ENCODE peak calls at places on chromosomes 5 and 9, in seven cellular contexts. One of them, this sample, is unnamed. For H3K27me3, the result is how much of the 10 kb centered on the place peaks cover.

GRCh38 chr9:128558431-128559310 is 6.3 kb downstream of the SPTAN1 start:
- DNase-seq in left lung: peak
- DNase-seq in small intestine: peak
- DNase-seq in IMR-90: peak
- DNase-seq in neuronal stem cell: no peak
- DNase-seq in GM23338: peak
- DNase-seq in bronchial epithelial cell: peak
- DNase-seq in this sample: peak

GRCh38 chr9:6106576-6107339 is 91.3 kb upstream of the RANBP6 start:
- DNase-seq in IMR-90: peak
- DNase-seq in bronchial epithelial cell: peak
- DNase-seq in left lung: no peak
- DNase-seq in GM23338: peak
- DNase-seq in neuronal stem cell: peak
- DNase-seq in small intestine: peak
- DNase-seq in this sample: peak

GRCh38 chr9:93089024-93089423 is 7.0 kb upstream of the CARD19 start:
- DNase-seq in small intestine: no peak
- DNase-seq in IMR-90: no peak
- DNase-seq in left lung: no peak
- DNase-seq in neuronal stem cell: no peak
- DNase-seq in GM23338: no peak
- DNase-seq in bronchial epithelial cell: no peak
- DNase-seq in this sample: no peak

GRCh38 chr9:105405514-105406131 is 42.2 kb upstream of the FSD1L start:
- DNase-seq in left lung: no peak
- DNase-seq in bronchial epithelial cell: no peak
- DNase-seq in IMR-90: peak
- DNase-seq in small intestine: peak
- DNase-seq in GM23338: no peak
- DNase-seq in neuronal stem cell: no peak
- DNase-seq in this sample: peak

GRCh38 chr9:74570879-74571512 is 73.9 kb downstream of the RORB start:
- DNase-seq in bronchial epithelial cell: peak
- DNase-seq in IMR-90: peak
- DNase-seq in neuronal stem cell: peak
- DNase-seq in small intestine: peak
- DNase-seq in left lung: no peak
- DNase-seq in GM23338: peak
- DNase-seq in this sample: peak

GRCh38 chr9:103245369-103245768 is 250.2 kb downstream of the CYLC2 start:
- DNase-seq in small intestine: no peak
- DNase-seq in neuronal stem cell: no peak
- DNase-seq in bronchial epithelial cell: peak
- DNase-seq in left lung: no peak
- DNase-seq in IMR-90: no peak
- DNase-seq in GM23338: no peak
- DNase-seq in this sample: peak

GRCh38 chr9:87707805-87708500 is 18.0 kb upstream of the CTSL start:
- DNase-seq in small intestine: no peak
- DNase-seq in GM23338: no peak
- DNase-seq in left lung: no peak
- DNase-seq in IMR-90: peak
- DNase-seq in neuronal stem cell: no peak
- DNase-seq in bronchial epithelial cell: no peak
- DNase-seq in this sample: no peak

GRCh38 chr5:58294598-58295298 is 165.1 kb downstream of the PLK2 start:
- DNase-seq in IMR-90: peak
- DNase-seq in small intestine: no peak
- DNase-seq in GM23338: no peak
- DNase-seq in bronchial epithelial cell: peak
- DNase-seq in left lung: no peak
- DNase-seq in neuronal stem cell: no peak
- DNase-seq in this sample: peak

GRCh38 chr9:35103660-35104191 is 795 bp upstream of the STOML2 start:
- DNase-seq in bronchial epithelial cell: no peak
- DNase-seq in IMR-90: no peak
- DNase-seq in small intestine: no peak
- DNase-seq in GM23338: no peak
- DNase-seq in left lung: no peak
- DNase-seq in neuronal stem cell: no peak
- DNase-seq in this sample: no peak

GRCh38 chr5:141663506-141663905 is 12.3 kb upstream of the FCHSD1 start:
- DNase-seq in small intestine: no peak
- DNase-seq in bronchial epithelial cell: no peak
- DNase-seq in IMR-90: no peak
- DNase-seq in left lung: no peak
- DNase-seq in neuronal stem cell: no peak
- DNase-seq in GM23338: no peak
- DNase-seq in this sample: no peak

GRCh38 chr5:4570047-4571015 is 569.8 kb upstream of the ADAMTS16 start:
- DNase-seq in GM23338: no peak
- DNase-seq in small intestine: no peak
- DNase-seq in neuronal stem cell: peak
- DNase-seq in left lung: no peak
- DNase-seq in IMR-90: no peak
- DNase-seq in bronchial epithelial cell: peak
- DNase-seq in this sample: no peak

GRCh38 chr5:36300181-36300926 is 1.3 kb downstream of the RANBP3L start:
- DNase-seq in left lung: no peak
- DNase-seq in IMR-90: peak
- DNase-seq in bronchial epithelial cell: no peak
- DNase-seq in neuronal stem cell: no peak
- DNase-seq in GM23338: no peak
- DNase-seq in small intestine: no peak
- DNase-seq in this sample: no peak

GRCh38 chr9:31873717-31874116 is 510.7 kb upstream of the ACO1 start:
- DNase-seq in neuronal stem cell: no peak
- DNase-seq in left lung: no peak
- DNase-seq in bronchial epithelial cell: no peak
- DNase-seq in small intestine: no peak
- DNase-seq in GM23338: no peak
- DNase-seq in IMR-90: no peak
- DNase-seq in this sample: no peak

GRCh38 chr5:58477760-58478159 is 13.5 kb upstream of the GAPT start:
- DNase-seq in left lung: no peak
- DNase-seq in IMR-90: no peak
- DNase-seq in GM23338: peak
- DNase-seq in neuronal stem cell: no peak
- DNase-seq in small intestine: no peak
- DNase-seq in bronchial epithelial cell: no peak
- DNase-seq in this sample: no peak

GRCh38 chr5:21895766-21896165 is 957.4 kb downstream of the CDH12 start:
- DNase-seq in GM23338: no peak
- DNase-seq in small intestine: no peak
- DNase-seq in left lung: no peak
- DNase-seq in neuronal stem cell: no peak
- DNase-seq in IMR-90: no peak
- DNase-seq in bronchial epithelial cell: no peak
- DNase-seq in this sample: no peak

GRCh38 chr5:81694726-81695125 is 56.2 kb downstream of the SSBP2 start:
- DNase-seq in neuronal stem cell: no peak
- DNase-seq in IMR-90: no peak
- DNase-seq in left lung: no peak
- DNase-seq in bronchial epithelial cell: no peak
- DNase-seq in GM23338: no peak
- DNase-seq in small intestine: no peak
- DNase-seq in this sample: no peak

GRCh38 chr5:180012316-180012715 is 59.2 kb downstream of the RNF130 start:
- DNase-seq in bronchial epithelial cell: no peak
- DNase-seq in IMR-90: no peak
- DNase-seq in neuronal stem cell: no peak
- DNase-seq in left lung: no peak
- DNase-seq in GM23338: no peak
- DNase-seq in small intestine: no peak
- DNase-seq in this sample: no peak

GRCh38 chr5:1442222-1443144 is 2.8 kb downstream of the SLC6A3 start:
- DNase-seq in IMR-90: no peak
- DNase-seq in left lung: peak
- DNase-seq in neuronal stem cell: no peak
- DNase-seq in small intestine: no peak
- DNase-seq in bronchial epithelial cell: no peak
- DNase-seq in GM23338: no peak
- DNase-seq in this sample: no peak

GRCh38 chr9:124295097-124295794 is 37.5 kb downstream of the NEK6 start:
- DNase-seq in bronchial epithelial cell: no peak
- DNase-seq in IMR-90: no peak
- DNase-seq in neuronal stem cell: no peak
- DNase-seq in left lung: no peak
- DNase-seq in small intestine: no peak
- DNase-seq in GM23338: no peak
- DNase-seq in this sample: no peak

GRCh38 chr5:73232266-73233041 is 59.5 kb downstream of the TMEM174 start:
- DNase-seq in small intestine: no peak
- DNase-seq in bronchial epithelial cell: no peak
- DNase-seq in left lung: no peak
- DNase-seq in GM23338: peak
- DNase-seq in IMR-90: no peak
- DNase-seq in neuronal stem cell: no peak
- DNase-seq in this sample: no peak

GRCh38 chr9:109652971-109653370 is 127.0 kb upstream of the PALM2AKAP2 start:
- DNase-seq in bronchial epithelial cell: peak
- DNase-seq in small intestine: no peak
- DNase-seq in neuronal stem cell: no peak
- DNase-seq in left lung: no peak
- DNase-seq in IMR-90: peak
- DNase-seq in GM23338: peak
- DNase-seq in this sample: peak

GRCh38 chr5:137142371-137143243 is 356.5 kb downstream of the SPOCK1 start:
- DNase-seq in GM23338: no peak
- DNase-seq in left lung: peak
- DNase-seq in neuronal stem cell: no peak
- DNase-seq in IMR-90: peak
- DNase-seq in bronchial epithelial cell: peak
- DNase-seq in small intestine: no peak
- DNase-seq in this sample: peak

GRCh38 chr5:9447691-9448090 is 98.2 kb downstream of the SEMA5A start:
- DNase-seq in neuronal stem cell: no peak
- DNase-seq in left lung: no peak
- DNase-seq in small intestine: no peak
- DNase-seq in GM23338: no peak
- DNase-seq in IMR-90: peak
- DNase-seq in bronchial epithelial cell: no peak
- DNase-seq in this sample: no peak

GRCh38 chr9:7318920-7319319 is 480.7 kb downstream of the DMAC1 start:
- DNase-seq in bronchial epithelial cell: no peak
- DNase-seq in GM23338: no peak
- DNase-seq in neuronal stem cell: no peak
- DNase-seq in IMR-90: no peak
- DNase-seq in small intestine: no peak
- DNase-seq in left lung: no peak
- DNase-seq in this sample: no peak

GRCh38 chr5:100900796-100901731 is 2.0 kb downstream of the ST8SIA4 start:
- DNase-seq in neuronal stem cell: peak
- DNase-seq in left lung: peak
- DNase-seq in small intestine: peak
- DNase-seq in bronchial epithelial cell: peak
- DNase-seq in GM23338: peak
- DNase-seq in IMR-90: peak
- DNase-seq in this sample: peak

GRCh38 chr5:132662925-132663770 is 5.2 kb downstream of the IL13 start:
- DNase-seq in neuronal stem cell: no peak
- DNase-seq in GM23338: peak
- DNase-seq in IMR-90: peak
- DNase-seq in left lung: no peak
- DNase-seq in bronchial epithelial cell: no peak
- DNase-seq in small intestine: no peak
- DNase-seq in this sample: no peak
- H3K4me3 ChIP-seq in neuronal stem cell: no peak
- H3K4me3 ChIP-seq in GM23338: no peak
- H3K4me3 ChIP-seq in IMR-90: no peak
- H3K4me3 ChIP-seq in left lung: no peak
- H3K4me3 ChIP-seq in bronchial epithelial cell: no peak
- H3K4me3 ChIP-seq in small intestine: no peak
- H3K4me3 ChIP-seq in this sample: no peak

DNA sequence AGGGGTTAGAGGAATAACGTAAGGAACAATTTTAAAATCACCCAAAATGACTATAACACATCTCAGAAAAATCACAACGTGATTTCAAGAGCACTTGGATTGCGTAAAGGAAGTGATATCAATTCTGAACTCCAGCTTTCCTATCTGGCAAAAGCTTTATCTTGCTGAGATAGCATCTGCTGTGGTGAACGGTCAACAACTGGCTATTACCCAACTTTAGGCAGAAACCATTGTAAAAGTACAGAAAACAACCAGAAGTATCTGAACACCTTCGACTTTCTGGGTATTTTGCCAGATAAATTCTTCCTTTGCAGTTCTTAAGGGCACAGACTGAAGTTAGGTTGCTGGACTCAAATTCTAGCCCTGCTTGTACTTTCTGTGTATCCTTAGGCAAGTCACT is 9.2 kb downstream of the ABLIM3 start:
- DNase-seq in left lung: no peak
- DNase-seq in small intestine: no peak
- DNase-seq in GM23338: no peak
- DNase-seq in neuronal stem cell: no peak
- DNase-seq in IMR-90: peak
- DNase-seq in bronchial epithelial cell: no peak
- DNase-seq in this sample: no peak
- H3K27me3 ChIP-seq in left lung: under half
- H3K27me3 ChIP-seq in small intestine: under half
- H3K27me3 ChIP-seq in GM23338: under half
- H3K27me3 ChIP-seq in neuronal stem cell: under half
- H3K27me3 ChIP-seq in IMR-90: under half
- H3K27me3 ChIP-seq in bronchial epithelial cell: under half
- H3K27me3 ChIP-seq in this sample: under half

DNA sequence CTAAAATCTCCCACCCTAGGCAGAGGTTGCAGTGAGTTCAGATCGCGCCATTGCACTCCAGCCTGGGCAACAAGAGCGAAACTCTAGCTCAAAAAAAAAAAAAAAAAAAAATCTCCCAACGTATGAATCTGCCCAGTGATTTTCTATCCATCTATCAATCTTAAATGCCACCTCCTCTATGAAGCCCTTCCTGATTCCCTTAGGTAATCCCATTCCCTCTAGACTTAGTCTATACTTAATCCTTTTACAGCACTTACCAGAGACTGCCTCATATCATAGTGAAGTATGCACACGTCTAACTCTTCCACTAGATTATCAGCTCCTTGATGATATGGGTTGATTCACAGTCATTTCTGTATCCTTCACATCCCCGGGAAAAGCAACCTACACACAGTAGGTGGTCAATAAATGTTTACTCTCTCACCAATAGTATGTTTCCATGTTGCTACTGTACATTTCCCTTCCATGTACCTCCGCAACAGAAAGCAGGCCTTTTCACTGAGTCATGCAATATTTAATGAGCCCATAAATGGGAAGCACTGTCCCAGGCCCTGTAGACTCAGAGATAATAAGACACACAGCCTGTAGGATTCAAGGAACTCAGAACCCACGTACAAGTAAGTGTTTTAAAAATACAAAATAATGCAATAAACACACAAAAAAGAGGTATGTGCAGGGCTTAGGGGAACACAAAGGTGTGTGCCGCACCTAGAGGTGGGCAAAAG is 1.2 kb downstream of the DROSHA start:
- DNase-seq in left lung: no peak
- DNase-seq in small intestine: peak
- DNase-seq in GM23338: no peak
- DNase-seq in bronchial epithelial cell: peak
- DNase-seq in neuronal stem cell: no peak
- DNase-seq in IMR-90: no peak
- DNase-seq in this sample: no peak
- H3K4me3 ChIP-seq in left lung: peak
- H3K4me3 ChIP-seq in small intestine: peak
- H3K4me3 ChIP-seq in GM23338: peak
- H3K4me3 ChIP-seq in bronchial epithelial cell: peak
- H3K4me3 ChIP-seq in neuronal stem cell: peak
- H3K4me3 ChIP-seq in IMR-90: peak
- H3K4me3 ChIP-seq in this sample: peak

GRCh38 chr5:18078157-18078556 is 443.9 kb downstream of the TAF11L14 start:
- DNase-seq in small intestine: no peak
- DNase-seq in bronchial epithelial cell: no peak
- DNase-seq in left lung: no peak
- DNase-seq in IMR-90: no peak
- DNase-seq in GM23338: no peak
- DNase-seq in neuronal stem cell: no peak
- DNase-seq in this sample: no peak
- H3K27me3 ChIP-seq in small intestine: under half
- H3K27me3 ChIP-seq in bronchial epithelial cell: under half
- H3K27me3 ChIP-seq in left lung: under half
- H3K27me3 ChIP-seq in IMR-90: under half
- H3K27me3 ChIP-seq in GM23338: under half
- H3K27me3 ChIP-seq in neuronal stem cell: under half
- H3K27me3 ChIP-seq in this sample: under half